ENCODE peak calls at places on chromosomes 1 and 21, in eight cellular contexts. N, R, V, I, Z, X, U and S are unnamed samples.

GRCh38 chr1:2212542-2213491 is 15.3 kb upstream of the SKI start:
- DNase-seq in N (peak), R (peak), V (peak), I (no peak), Z (peak), X (peak), U (no peak), S (no peak)

GRCh38 chr21:15164678-15165303 is 100.0 kb upstream of the NRIP1 start:
- DNase-seq in N (no peak), R (no peak), V (peak), I (no peak), Z (no peak), X (no peak), U (no peak), S (no peak)

GRCh38 chr1:207362962-207363858 is 41.7 kb downstream of the CD55 start:
- DNase-seq in N (peak), R (no peak), V (no peak), I (no peak), Z (no peak), X (no peak), U (no peak), S (no peak)

GRCh38 chr1:3347257-3348020 is 107.0 kb upstream of the ARHGEF16 start:
- DNase-seq in N (no peak), R (no peak), V (no peak), I (no peak), Z (no peak), X (peak), U (no peak), S (no peak)

GRCh38 chr1:241356519-241357365 is at the start of gene RGS7:
- DNase-seq in N (no peak), R (peak), V (peak), I (peak), Z (peak), X (peak), U (peak), S (no peak)

GRCh38 chr1:150257624-150258274 is at the start of gene CA14:
- DNase-seq in N (peak), R (peak), V (no peak), I (no peak), Z (no peak), X (no peak), U (no peak), S (no peak)

GRCh38 chr1:244306544-244306943 is 145.2 kb downstream of the ADSS2 start:
- DNase-seq in N (no peak), R (no peak), V (no peak), I (no peak), Z (no peak), X (no peak), U (no peak), S (no peak)

GRCh38 chr1:36635284-36635683 is 152.6 kb upstream of the CSF3R start:
- DNase-seq in N (no peak), R (no peak), V (no peak), I (no peak), Z (no peak), X (no peak), U (no peak), S (no peak)

GRCh38 chr1:228978486-228979324 is 243.4 kb downstream of the RHOU start:
- DNase-seq in N (no peak), R (peak), V (no peak), I (no peak), Z (peak), X (peak), U (no peak), S (no peak)

DNA sequence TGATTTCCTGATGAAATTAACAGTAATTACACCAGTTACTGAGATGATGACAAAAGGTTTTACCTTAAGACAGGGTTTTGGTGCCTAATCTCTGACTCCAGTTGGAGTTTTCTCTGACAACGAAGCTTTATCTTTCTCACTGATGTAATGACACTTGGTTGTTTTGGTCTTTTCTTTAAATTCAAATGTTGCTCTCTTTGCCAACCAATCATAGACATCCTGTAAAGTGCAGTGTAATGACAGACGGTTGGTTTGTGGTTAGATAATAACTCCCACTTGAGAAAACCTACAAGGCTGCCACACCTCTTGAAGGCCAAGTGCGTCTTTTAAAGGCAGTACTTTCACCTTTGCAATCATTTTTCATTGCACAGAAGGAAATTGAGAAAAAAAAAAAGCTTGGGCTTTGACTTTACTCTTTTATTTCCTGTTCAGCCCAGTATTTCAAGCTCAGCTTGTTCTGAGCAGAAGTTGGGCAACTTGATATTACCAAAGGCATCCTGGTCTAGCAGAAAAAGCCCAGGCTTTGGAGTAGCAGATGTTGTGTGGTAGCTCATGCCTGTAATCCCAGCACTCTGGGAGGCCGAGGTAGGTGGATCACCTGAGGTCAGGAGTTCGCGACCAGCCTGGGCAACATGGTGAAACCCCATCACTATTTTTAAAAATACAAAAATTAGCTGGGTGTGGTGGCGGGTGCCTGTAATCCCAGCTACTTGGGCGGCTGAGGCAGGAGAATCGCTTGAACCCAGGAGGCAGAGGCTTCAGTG is 14.9 kb downstream of the PDIK1L start:
- DNase-seq in N (peak), R (no peak), V (no peak), I (no peak), Z (no peak), X (peak), U (no peak), S (no peak)
- TF ChIP-seq POLR2AphosphoS5 in N (peak), R (no peak), V (no peak), I (no peak), Z (no peak), X (no peak), U (no peak), S (no peak)

GRCh38 chr21:44984428-44984791 is 44.6 kb downstream of the SLX9 start:
- DNase-seq in N (no peak), R (no peak), V (peak), I (no peak), Z (peak), X (no peak), U (no peak), S (no peak)

GRCh38 chr21:44984792-44985440 is 45.1 kb downstream of the SLX9 start:
- DNase-seq in N (no peak), R (peak), V (peak), I (no peak), Z (peak), X (no peak), U (no peak), S (no peak)

GRCh38 chr21:44987301-44987885 is 47.6 kb downstream of the SLX9 start:
- DNase-seq in N (no peak), R (no peak), V (no peak), I (no peak), Z (no peak), X (no peak), U (no peak), S (no peak)

GRCh38 chr21:44986471-44987291 is 46.9 kb downstream of the SLX9 start:
- DNase-seq in N (no peak), R (no peak), V (no peak), I (no peak), Z (peak), X (no peak), U (no peak), S (no peak)

DNA sequence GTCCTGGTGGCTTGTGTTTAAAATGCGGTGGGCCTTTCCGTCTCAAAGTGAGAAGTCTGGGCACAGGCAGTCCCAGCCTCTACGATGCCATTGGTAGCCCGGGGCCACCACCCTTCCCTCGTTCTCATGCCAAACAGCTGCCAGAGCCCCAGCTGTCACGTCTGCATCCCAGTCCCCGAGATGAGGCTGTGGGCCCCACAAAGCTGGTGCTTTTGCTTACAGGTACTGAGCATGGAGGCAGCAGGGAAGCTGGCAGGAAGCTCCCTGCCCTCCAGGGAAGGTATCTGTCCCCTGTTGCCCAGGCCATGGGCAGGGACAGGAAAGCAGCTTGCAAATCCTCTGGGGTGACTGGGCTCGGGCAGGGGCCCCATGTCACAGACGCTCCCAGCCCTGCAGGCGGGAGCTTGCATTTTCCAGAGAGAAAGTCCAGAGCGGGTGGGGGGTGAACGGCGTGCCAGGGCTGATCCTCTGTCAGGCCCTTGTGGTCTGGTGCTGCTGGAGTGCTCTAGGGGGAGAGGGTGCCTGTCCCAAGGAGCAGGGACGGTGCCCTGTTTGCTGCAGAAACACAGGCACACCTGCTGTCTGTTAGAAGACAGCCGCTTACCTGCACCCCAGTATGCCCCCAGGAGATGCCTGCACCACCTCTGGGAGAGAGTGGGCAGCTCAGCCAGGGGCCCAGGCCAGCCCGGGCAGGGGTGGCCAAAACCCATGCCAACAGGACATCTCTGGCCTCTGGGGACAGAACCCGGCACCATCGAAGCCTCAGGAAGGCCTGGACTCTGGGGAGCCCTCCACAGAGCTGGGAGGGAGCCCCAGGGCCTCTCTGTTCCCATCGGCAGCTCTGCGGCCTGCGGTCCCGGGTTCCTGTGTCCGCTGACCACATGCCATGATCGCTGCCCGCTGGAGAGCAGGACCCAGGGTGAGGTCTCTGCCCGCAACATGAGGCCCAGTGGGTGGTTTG is 45.9 kb downstream of the SLX9 start:
- DNase-seq in N (no peak), R (no peak), V (no peak), I (no peak), Z (peak), X (no peak), U (no peak), S (no peak)
- TF ChIP-seq POLR2AphosphoS5 in N (no peak), R (no peak), V (no peak), I (no peak), Z (no peak), X (no peak), U (no peak), S (no peak)

DNA sequence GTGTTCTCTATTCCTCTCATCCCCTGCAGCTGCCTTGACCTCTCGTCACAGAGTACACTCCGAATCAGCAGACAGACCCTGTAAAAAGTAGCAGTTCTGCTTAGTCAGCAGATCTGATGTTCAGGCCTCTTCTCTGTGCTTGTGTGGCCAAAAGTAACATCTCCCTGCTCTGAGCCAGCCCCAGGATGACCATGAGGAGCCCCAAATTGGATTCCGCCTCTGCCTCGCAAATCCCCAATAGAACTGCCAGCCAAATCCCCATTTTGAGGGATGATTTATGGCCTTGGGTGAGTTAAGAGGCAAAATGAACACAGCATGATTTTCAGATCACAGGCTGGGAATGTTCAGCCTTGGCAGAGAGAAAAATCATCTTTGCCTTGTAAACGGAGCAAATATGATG is 77.6 kb downstream of the MAN1C1 start:
- DNase-seq in N (no peak), R (no peak), V (no peak), I (no peak), Z (no peak), X (no peak), U (no peak), S (no peak)
- TF ChIP-seq POLR2AphosphoS5 in N (no peak), R (no peak), V (no peak), I (no peak), Z (no peak), X (peak), U (no peak), S (no peak)

GRCh38 chr1:8889103-8889846 is 10.8 kb upstream of the ENO1 start:
- DNase-seq in N (no peak), R (no peak), V (no peak), I (no peak), Z (no peak), X (no peak), U (no peak), S (no peak)

GRCh38 chr1:8891405-8891804 is 12.9 kb upstream of the ENO1 start:
- DNase-seq in N (no peak), R (no peak), V (no peak), I (no peak), Z (no peak), X (no peak), U (no peak), S (no peak)

GRCh38 chr1:8892026-8892425 is 13.5 kb upstream of the ENO1 start:
- DNase-seq in N (no peak), R (no peak), V (no peak), I (no peak), Z (no peak), X (no peak), U (no peak), S (no peak)

GRCh38 chr1:8886589-8886988 is 8.1 kb upstream of the ENO1 start:
- DNase-seq in N (no peak), R (no peak), V (no peak), I (no peak), Z (no peak), X (no peak), U (no peak), S (no peak)

GRCh38 chr1:8889925-8890785 is 11.7 kb upstream of the ENO1 start:
- DNase-seq in N (no peak), R (no peak), V (no peak), I (no peak), Z (peak), X (peak), U (no peak), S (no peak)
- TF ChIP-seq POLR2AphosphoS5 in N (no peak), R (no peak), V (no peak), I (no peak), Z (no peak), X (no peak), U (no peak), S (peak)

DNA sequence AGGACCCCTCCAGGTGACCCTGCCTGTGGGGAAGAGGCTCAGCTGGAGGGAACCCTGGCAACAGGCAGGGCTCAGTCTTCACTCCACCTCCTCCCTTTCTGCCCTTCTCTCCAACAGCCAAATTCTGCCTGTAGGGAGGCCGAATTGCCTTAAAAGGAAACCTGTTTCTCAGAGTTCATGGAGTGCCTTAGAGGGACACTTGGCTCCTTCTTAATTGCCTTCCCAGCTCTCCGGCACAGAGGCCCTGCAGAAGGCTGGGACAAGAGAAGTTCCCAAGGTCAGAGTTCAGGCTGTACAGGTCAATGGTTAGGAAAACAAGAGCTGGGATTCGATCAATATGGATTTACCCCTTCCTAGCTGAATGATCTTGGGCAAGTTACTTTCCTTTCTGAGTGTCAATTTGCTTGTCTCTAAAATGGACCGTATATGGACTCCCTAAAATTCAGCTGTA is 6.2 kb downstream of the CSRP1 start:
- DNase-seq in N (no peak), R (peak), V (no peak), I (no peak), Z (no peak), X (no peak), U (no peak), S (no peak)
- TF ChIP-seq POLR2AphosphoS5 in N (no peak), R (no peak), V (no peak), I (no peak), Z (no peak), X (peak), U (no peak), S (no peak)

GRCh38 chr1:198495635-198496034 is 44.8 kb downstream of the ATP6V1G3 start:
- DNase-seq in N (no peak), R (no peak), V (no peak), I (no peak), Z (no peak), X (no peak), U (no peak), S (no peak)
- TF ChIP-seq POLR2AphosphoS5 in N (no peak), R (no peak), V (no peak), I (no peak), Z (no peak), X (no peak), U (no peak), S (no peak)

GRCh38 chr1:25716320-25716719 is 83.7 kb upstream of the SELENON start:
- DNase-seq in N (no peak), R (no peak), V (no peak), I (no peak), Z (no peak), X (no peak), U (no peak), S (no peak)

GRCh38 chr1:25714532-25714931 is 85.5 kb upstream of the SELENON start:
- DNase-seq in N (no peak), R (no peak), V (no peak), I (no peak), Z (no peak), X (no peak), U (no peak), S (no peak)

GRCh38 chr1:25718738-25719137 is 81.3 kb upstream of the SELENON start:
- DNase-seq in N (no peak), R (no peak), V (no peak), I (no peak), Z (no peak), X (no peak), U (no peak), S (no peak)

GRCh38 chr1:25712299-25712970 is 87.6 kb upstream of the SELENON start:
- DNase-seq in N (no peak), R (no peak), V (no peak), I (no peak), Z (no peak), X (no peak), U (no peak), S (no peak)

GRCh38 chr1:25715888-25716287 is 84.1 kb upstream of the SELENON start:
- DNase-seq in N (peak), R (peak), V (no peak), I (no peak), Z (no peak), X (no peak), U (no peak), S (no peak)
- TF ChIP-seq POLR2AphosphoS5 in N (no peak), R (no peak), V (no peak), I (no peak), Z (no peak), X (no peak), U (no peak), S (no peak)